ENCODE peak calls at places on chromosome 14, in six cellular contexts. One of them, this sample, is unnamed.

GRCh38 chr14:99296517-99296916 is 24.5 kb upstream of the BCL11B start:
- DNase-seq in upper lobe of right lung: no peak
- DNase-seq in psoas muscle: no peak
- DNase-seq in AG04450: no peak
- DNase-seq in mammary epithelial cell: no peak
- DNase-seq in foreskin fibroblast: no peak
- DNase-seq in this sample: no peak

GRCh38 chr14:69715725-69716482 is 51.0 kb upstream of the SRSF5 start:
- DNase-seq in upper lobe of right lung: peak; percentile 77
- DNase-seq in psoas muscle: peak; percentile 60
- DNase-seq in AG04450: peak; percentile 63
- DNase-seq in mammary epithelial cell: peak; percentile 93
- DNase-seq in foreskin fibroblast: peak; percentile 81
- DNase-seq in this sample: peak; percentile 57

GRCh38 chr14:65838565-65838964 is 426.0 kb downstream of the FUT8 start:
- DNase-seq in upper lobe of right lung: no peak
- DNase-seq in psoas muscle: no peak
- DNase-seq in AG04450: no peak
- DNase-seq in mammary epithelial cell: no peak
- DNase-seq in foreskin fibroblast: no peak
- DNase-seq in this sample: no peak

GRCh38 chr14:72786377-72787350 is 107.2 kb downstream of the DPF3 start:
- DNase-seq in upper lobe of right lung: no peak
- DNase-seq in psoas muscle: no peak
- DNase-seq in AG04450: no peak
- DNase-seq in mammary epithelial cell: no peak
- DNase-seq in foreskin fibroblast: no peak
- DNase-seq in this sample: no peak

GRCh38 chr14:45249847-45250575 is 3.0 kb downstream of the MIS18BP1 start:
- DNase-seq in upper lobe of right lung: no peak
- DNase-seq in psoas muscle: no peak
- DNase-seq in AG04450: peak; percentile 78
- DNase-seq in mammary epithelial cell: no peak
- DNase-seq in foreskin fibroblast: peak; percentile 68
- DNase-seq in this sample: peak; percentile 49

GRCh38 chr14:101845496-101845895 is 84.0 kb downstream of the PPP2R5C start:
- DNase-seq in upper lobe of right lung: no peak
- DNase-seq in psoas muscle: no peak
- DNase-seq in AG04450: no peak
- DNase-seq in mammary epithelial cell: no peak
- DNase-seq in foreskin fibroblast: no peak
- DNase-seq in this sample: no peak

GRCh38 chr14:40983604-40984003 is 623.1 kb upstream of the LRFN5 start:
- DNase-seq in upper lobe of right lung: no peak
- DNase-seq in psoas muscle: no peak
- DNase-seq in AG04450: no peak
- DNase-seq in mammary epithelial cell: no peak
- DNase-seq in foreskin fibroblast: no peak
- DNase-seq in this sample: no peak

GRCh38 chr14:101591121-101591520 is 29.8 kb downstream of the DIO3 start:
- DNase-seq in upper lobe of right lung: peak; percentile 52
- DNase-seq in psoas muscle: no peak
- DNase-seq in AG04450: no peak
- DNase-seq in mammary epithelial cell: no peak
- DNase-seq in foreskin fibroblast: no peak
- DNase-seq in this sample: no peak

GRCh38 chr14:76780058-76780345 is 18.7 kb downstream of the VASH1 start:
- DNase-seq in upper lobe of right lung: no peak
- DNase-seq in psoas muscle: no peak
- DNase-seq in AG04450: no peak
- DNase-seq in mammary epithelial cell: no peak
- DNase-seq in foreskin fibroblast: no peak
- DNase-seq in this sample: no peak

GRCh38 chr14:104290756-104291122 is 152.4 kb downstream of the KIF26A start:
- DNase-seq in upper lobe of right lung: peak; percentile 47
- DNase-seq in psoas muscle: peak; percentile 39
- DNase-seq in AG04450: no peak
- DNase-seq in mammary epithelial cell: no peak
- DNase-seq in foreskin fibroblast: no peak
- DNase-seq in this sample: no peak

GRCh38 chr14:35666429-35667043 is 132.6 kb downstream of the INSM2 start:
- DNase-seq in upper lobe of right lung: no peak
- DNase-seq in psoas muscle: no peak
- DNase-seq in AG04450: no peak
- DNase-seq in mammary epithelial cell: no peak
- DNase-seq in foreskin fibroblast: no peak
- DNase-seq in this sample: no peak

GRCh38 chr14:84885061-84885460 is 644.9 kb upstream of the FLRT2 start:
- DNase-seq in upper lobe of right lung: no peak
- DNase-seq in psoas muscle: no peak
- DNase-seq in AG04450: no peak
- DNase-seq in mammary epithelial cell: no peak
- DNase-seq in foreskin fibroblast: no peak
- DNase-seq in this sample: no peak

GRCh38 chr14:76759589-76759988 is 1.7 kb upstream of the VASH1 start:
- DNase-seq in upper lobe of right lung: no peak
- DNase-seq in psoas muscle: no peak
- DNase-seq in AG04450: no peak
- DNase-seq in mammary epithelial cell: no peak
- DNase-seq in foreskin fibroblast: no peak
- DNase-seq in this sample: no peak

GRCh38 chr14:29773990-29774389 is 153.7 kb downstream of the PRKD1 start:
- DNase-seq in upper lobe of right lung: no peak
- DNase-seq in psoas muscle: no peak
- DNase-seq in AG04450: no peak
- DNase-seq in mammary epithelial cell: no peak
- DNase-seq in foreskin fibroblast: no peak
- DNase-seq in this sample: no peak

GRCh38 chr14:61675291-61675690 is 20.0 kb upstream of the HIF1A start:
- DNase-seq in upper lobe of right lung: no peak
- DNase-seq in psoas muscle: no peak
- DNase-seq in AG04450: no peak
- DNase-seq in mammary epithelial cell: no peak
- DNase-seq in foreskin fibroblast: no peak
- DNase-seq in this sample: no peak

GRCh38 chr14:26621807-26622560 is 24.2 kb upstream of the NOVA1 start:
- DNase-seq in upper lobe of right lung: no peak
- DNase-seq in psoas muscle: no peak
- DNase-seq in AG04450: no peak
- DNase-seq in mammary epithelial cell: no peak
- DNase-seq in foreskin fibroblast: peak; percentile 80
- DNase-seq in this sample: no peak

GRCh38 chr14:95609398-95609990 is 74.6 kb downstream of the GLRX5 start:
- DNase-seq in upper lobe of right lung: no peak
- DNase-seq in psoas muscle: no peak
- DNase-seq in AG04450: no peak
- DNase-seq in mammary epithelial cell: peak; percentile 17
- DNase-seq in foreskin fibroblast: peak; percentile 38
- DNase-seq in this sample: no peak

GRCh38 chr14:74048291-74048690 is 29.1 kb downstream of the BBOF1 start:
- DNase-seq in upper lobe of right lung: no peak
- DNase-seq in psoas muscle: no peak
- DNase-seq in AG04450: no peak
- DNase-seq in mammary epithelial cell: peak; percentile 38
- DNase-seq in foreskin fibroblast: no peak
- DNase-seq in this sample: no peak

GRCh38 chr14:68627868-68628604 is 164.8 kb downstream of the ZFP36L1 start:
- DNase-seq in upper lobe of right lung: peak; percentile 88
- DNase-seq in psoas muscle: no peak
- DNase-seq in AG04450: no peak
- DNase-seq in mammary epithelial cell: peak; percentile 52
- DNase-seq in foreskin fibroblast: no peak
- DNase-seq in this sample: no peak

GRCh38 chr14:85366226-85366625 is 163.7 kb upstream of the FLRT2 start:
- DNase-seq in upper lobe of right lung: no peak
- DNase-seq in psoas muscle: no peak
- DNase-seq in AG04450: no peak
- DNase-seq in mammary epithelial cell: no peak
- DNase-seq in foreskin fibroblast: no peak
- DNase-seq in this sample: no peak

GRCh38 chr14:101364503-101365328 is 196.6 kb upstream of the DIO3 start:
- DNase-seq in upper lobe of right lung: no peak
- DNase-seq in psoas muscle: peak; percentile 92
- DNase-seq in AG04450: no peak
- DNase-seq in mammary epithelial cell: no peak
- DNase-seq in foreskin fibroblast: peak; percentile 17
- DNase-seq in this sample: no peak

GRCh38 chr14:52442602-52443001 is 109.7 kb downstream of the TXNDC16 start:
- DNase-seq in upper lobe of right lung: no peak
- DNase-seq in psoas muscle: no peak
- DNase-seq in AG04450: no peak
- DNase-seq in mammary epithelial cell: no peak
- DNase-seq in foreskin fibroblast: no peak
- DNase-seq in this sample: no peak

GRCh38 chr14:99964979-99965378 is 100.2 kb upstream of the EVL start:
- DNase-seq in upper lobe of right lung: no peak
- DNase-seq in psoas muscle: no peak
- DNase-seq in AG04450: no peak
- DNase-seq in mammary epithelial cell: no peak
- DNase-seq in foreskin fibroblast: no peak
- DNase-seq in this sample: no peak

GRCh38 chr14:97408937-97409860 is 612.0 kb downstream of the VRK1 start:
- DNase-seq in upper lobe of right lung: no peak
- DNase-seq in psoas muscle: no peak
- DNase-seq in AG04450: no peak
- DNase-seq in mammary epithelial cell: no peak
- DNase-seq in foreskin fibroblast: no peak
- DNase-seq in this sample: no peak

GRCh38 chr14:104390941-104391901 is 188.3 kb upstream of the C14orf180 start:
- DNase-seq in upper lobe of right lung: peak; percentile 51
- DNase-seq in psoas muscle: no peak
- DNase-seq in AG04450: no peak
- DNase-seq in mammary epithelial cell: no peak
- DNase-seq in foreskin fibroblast: no peak
- DNase-seq in this sample: no peak

GRCh38 chr14:69685716-69686115 is 74.3 kb downstream of the SUSD6 start:
- DNase-seq in upper lobe of right lung: peak; percentile 89
- DNase-seq in psoas muscle: peak; percentile 87
- DNase-seq in AG04450: no peak
- DNase-seq in mammary epithelial cell: peak; percentile 77
- DNase-seq in foreskin fibroblast: peak; percentile 57
- DNase-seq in this sample: no peak

GRCh38 chr14:71105177-71105576 is 197.9 kb downstream of the PCNX1 start:
- DNase-seq in upper lobe of right lung: no peak
- DNase-seq in psoas muscle: no peak
- DNase-seq in AG04450: no peak
- DNase-seq in mammary epithelial cell: no peak
- DNase-seq in foreskin fibroblast: no peak
- DNase-seq in this sample: no peak

GRCh38 chr14:71932229-71932951 is at the start of gene RGS6:
- DNase-seq in upper lobe of right lung: peak; percentile 77
- DNase-seq in psoas muscle: no peak
- DNase-seq in AG04450: no peak
- DNase-seq in mammary epithelial cell: peak; percentile 70
- DNase-seq in foreskin fibroblast: peak; percentile 34
- DNase-seq in this sample: no peak

DNA sequence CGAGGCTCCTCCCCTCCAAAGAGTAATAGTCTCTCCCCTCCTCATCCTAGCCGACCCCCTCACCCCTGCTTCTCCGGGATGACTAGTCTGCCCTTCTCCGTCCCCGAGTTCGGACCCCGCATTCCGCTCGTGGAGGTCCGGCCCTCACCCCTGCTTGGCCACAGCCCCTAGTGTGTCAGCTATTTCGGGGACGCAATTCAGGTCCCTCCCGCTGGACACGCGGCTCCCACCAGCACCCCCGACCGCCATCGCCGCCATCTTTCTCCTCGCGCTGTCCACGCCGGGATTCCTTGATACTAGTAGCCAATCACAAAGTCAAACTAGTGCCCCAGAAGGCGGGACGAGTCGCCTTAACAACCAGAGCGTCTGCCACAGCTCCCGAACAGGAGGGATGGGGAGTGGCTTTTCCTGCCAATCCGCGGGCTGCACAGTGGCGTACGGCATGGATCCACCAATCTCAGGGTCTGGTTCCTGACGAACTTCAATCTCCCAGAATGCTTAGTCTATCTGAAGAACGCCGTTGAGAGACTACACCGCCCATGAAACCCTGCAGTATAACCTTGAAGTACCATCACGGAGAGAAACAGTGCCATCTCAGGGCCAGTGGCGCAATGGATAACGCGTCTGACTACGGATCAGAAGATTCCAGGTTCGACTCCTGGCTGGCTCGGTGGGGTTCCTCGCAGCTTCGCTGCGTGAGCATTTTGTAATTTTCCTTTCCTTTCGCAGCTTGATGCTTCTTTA is at the start of gene PRMT5:
- DNase-seq in upper lobe of right lung: peak; percentile 98
- DNase-seq in psoas muscle: peak; percentile 100
- DNase-seq in AG04450: peak; percentile 99
- DNase-seq in mammary epithelial cell: peak; percentile 99
- DNase-seq in foreskin fibroblast: peak; percentile 100
- DNase-seq in this sample: peak; percentile 99
- TF ChIP-seq CTCF in upper lobe of right lung: no peak
- TF ChIP-seq CTCF in psoas muscle: no peak
- TF ChIP-seq CTCF in AG04450: no peak
- TF ChIP-seq CTCF in mammary epithelial cell: no peak
- TF ChIP-seq CTCF in foreskin fibroblast: no peak
- TF ChIP-seq CTCF in this sample: no peak

GRCh38 chr14:54784060-54784459 is 118.6 kb downstream of the GCH1 start:
- DNase-seq in upper lobe of right lung: no peak
- DNase-seq in psoas muscle: peak; percentile 80
- DNase-seq in AG04450: no peak
- DNase-seq in mammary epithelial cell: no peak
- DNase-seq in foreskin fibroblast: no peak
- DNase-seq in this sample: no peak
- H3K4me3 ChIP-seq in upper lobe of right lung: no peak overlapping the region
- H3K4me3 ChIP-seq in psoas muscle: peak overlapping the region; percentile 49
- H3K4me3 ChIP-seq in AG04450: no peak overlapping the region
- H3K4me3 ChIP-seq in mammary epithelial cell: no peak overlapping the region
- H3K4me3 ChIP-seq in foreskin fibroblast: no peak overlapping the region
- H3K4me3 ChIP-seq in this sample: no peak overlapping the region

DNA sequence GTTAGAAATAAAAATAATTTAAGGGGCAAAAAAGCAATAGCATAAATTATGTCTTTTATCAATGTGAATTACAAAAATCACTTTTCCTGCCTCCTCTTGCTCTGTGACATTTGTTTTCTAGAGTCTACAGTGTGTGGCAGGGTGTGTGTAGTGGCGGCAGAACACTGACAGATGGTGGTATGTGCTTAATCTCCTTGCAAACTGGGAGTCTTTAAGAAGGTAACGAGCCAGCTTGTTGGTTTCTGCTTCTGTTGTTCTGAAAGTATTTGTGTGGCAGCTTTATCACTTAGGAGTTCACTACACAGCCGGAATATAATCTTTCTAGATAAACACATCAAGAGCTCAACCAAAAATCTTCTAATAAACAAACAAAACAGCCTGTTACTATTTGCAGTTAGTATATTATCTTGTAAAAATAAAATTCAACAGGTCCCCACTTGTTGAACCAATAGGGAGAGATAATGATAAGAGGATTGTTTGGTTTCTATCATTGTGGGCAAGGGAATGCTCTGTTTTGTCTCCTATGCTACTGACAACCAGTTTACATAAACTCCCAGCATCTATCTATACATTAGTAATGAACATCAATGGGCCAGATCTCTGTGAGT is 13.0 kb downstream of the CDKL1 start:
- DNase-seq in upper lobe of right lung: no peak
- DNase-seq in psoas muscle: no peak
- DNase-seq in AG04450: no peak
- DNase-seq in mammary epithelial cell: no peak
- DNase-seq in foreskin fibroblast: no peak
- DNase-seq in this sample: no peak
- TF ChIP-seq CTCF in upper lobe of right lung: no peak
- TF ChIP-seq CTCF in psoas muscle: no peak
- TF ChIP-seq CTCF in AG04450: no peak
- TF ChIP-seq CTCF in mammary epithelial cell: no peak
- TF ChIP-seq CTCF in foreskin fibroblast: no peak
- TF ChIP-seq CTCF in this sample: no peak

GRCh38 chr14:59869381-59870255 is 958 bp downstream of the RTN1 start:
- DNase-seq in upper lobe of right lung: no peak
- DNase-seq in psoas muscle: peak; percentile 47
- DNase-seq in AG04450: no peak
- DNase-seq in mammary epithelial cell: no peak
- DNase-seq in foreskin fibroblast: peak; percentile 7
- DNase-seq in this sample: no peak
- H3K4me3 ChIP-seq in upper lobe of right lung: peak overlapping the region; percentile 54
- H3K4me3 ChIP-seq in psoas muscle: peak overlapping the region; percentile 70
- H3K4me3 ChIP-seq in AG04450: peak overlapping the region; percentile 54
- H3K4me3 ChIP-seq in mammary epithelial cell: no peak overlapping the region
- H3K4me3 ChIP-seq in foreskin fibroblast: no peak overlapping the region
- H3K4me3 ChIP-seq in this sample: peak overlapping the region; percentile 46

This sample was measured in AG09309.